ENCODE peak calls at places on chromosomes 12 and 14, in five cellular contexts. Z is dorsolateral prefrontal cortex, E is foreskin fibroblast, M is right cardiac atrium, X is astrocyte. O is an unnamed sample.

GRCh38 chr12:44780221-44780770 is 95.8 kb downstream of the NELL2 start:
- DNase-seq in Z (no peak), E (no peak), M (no peak), X (no peak), O (no peak)

GRCh38 chr12:42946776-42947435 is 357.4 kb upstream of the PRICKLE1 start:
- DNase-seq in Z (no peak), E (no peak), M (no peak), X (peak; percentile 29), O (no peak)

GRCh38 chr12:42790761-42791151 is 201.2 kb upstream of the PRICKLE1 start:
- DNase-seq in Z (no peak), E (peak; percentile 85), M (peak; percentile 17), X (peak; percentile 98), O (no peak)

GRCh38 chr14:96086032-96086431 is 46.9 kb downstream of the C14orf132 start:
- DNase-seq in Z (no peak), E (peak; percentile 91), M (no peak), X (peak; percentile 87), O (no peak)

GRCh38 chr12:79380402-79380801 is 310.4 kb downstream of the PAWR start:
- DNase-seq in Z (no peak), E (no peak), M (no peak), X (no peak), O (no peak)

GRCh38 chr12:16165506-16165905 is 112.0 kb downstream of the SLC15A5 start:
- DNase-seq in Z (no peak), E (peak; percentile 10), M (peak; percentile 51), X (peak; percentile 21), O (no peak)

GRCh38 chr12:109988903-109989302 is 7.3 kb downstream of the GIT2 start:
- DNase-seq in Z (no peak), E (no peak), M (no peak), X (no peak), O (no peak)

GRCh38 chr14:63727736-63728728 is at the start of gene SGPP1:
- DNase-seq in Z (peak; percentile 60), E (peak; percentile 84), M (peak; percentile 85), X (peak; percentile 43), O (peak; percentile 83)

GRCh38 chr12:54593135-54593534 is 4.7 kb upstream of the PPP1R1A start:
- DNase-seq in Z (no peak), E (peak; percentile 13), M (no peak), X (no peak), O (no peak)

GRCh38 chr12:75816892-75817291 is 214.7 kb downstream of the PHLDA1 start:
- DNase-seq in Z (no peak), E (peak; percentile 85), M (no peak), X (peak; percentile 61), O (no peak)

GRCh38 chr14:71742491-71742890 is 189.7 kb upstream of the RGS6 start:
- DNase-seq in Z (no peak), E (peak; percentile 90), M (no peak), X (no peak), O (no peak)

GRCh38 chr12:78099806-78100205 is 269.1 kb downstream of the NAV3 start:
- DNase-seq in Z (no peak), E (no peak), M (no peak), X (no peak), O (no peak)

GRCh38 chr12:664075-664778 is 982 bp upstream of the NINJ2 start:
- DNase-seq in Z (no peak), E (no peak), M (no peak), X (no peak), O (no peak)

GRCh38 chr12:91356405-91356804 is 173.8 kb upstream of the DCN start:
- DNase-seq in Z (no peak), E (no peak), M (no peak), X (no peak), O (no peak)

GRCh38 chr14:85536835-85537195 is 6.9 kb downstream of the FLRT2 start:
- DNase-seq in Z (no peak), E (no peak), M (no peak), X (no peak), O (no peak)

GRCh38 chr14:21023817-21024667 is 819 bp downstream of the NDRG2 start:
- DNase-seq in Z (no peak), E (no peak), M (no peak), X (no peak), O (peak; percentile 71)

GRCh38 chr12:30622509-30622908 is 73.2 kb downstream of the IPO8 start:
- DNase-seq in Z (no peak), E (peak; percentile 55), M (no peak), X (peak; percentile 61), O (no peak)

GRCh38 chr14:70708717-70709570 is 67.2 kb downstream of the TTC9 start:
- DNase-seq in Z (no peak), E (no peak), M (no peak), X (no peak), O (no peak)

GRCh38 chr12:630656-631632 is 32.3 kb downstream of the NINJ2 start:
- DNase-seq in Z (no peak), E (no peak), M (peak; percentile 70), X (no peak), O (no peak)

GRCh38 chr12:32753605-32754004 is 2.1 kb downstream of the YARS2 start:
- DNase-seq in Z (no peak), E (no peak), M (no peak), X (no peak), O (no peak)

GRCh38 chr12:100026241-100026640 is 41.5 kb upstream of the ANKS1B start:
- DNase-seq in Z (no peak), E (peak; percentile 13), M (no peak), X (no peak), O (no peak)

GRCh38 chr14:35355981-35356839 is 48.3 kb downstream of the NFKBIA start:
- DNase-seq in Z (no peak), E (no peak), M (no peak), X (peak; percentile 79), O (no peak)

GRCh38 chr12:113232787-113233585 is 11.7 kb downstream of the TPCN1 start:
- DNase-seq in Z (peak; percentile 55), E (no peak), M (peak; percentile 55), X (peak; percentile 75), O (no peak)

GRCh38 chr14:85313801-85314207 is 216.1 kb upstream of the FLRT2 start:
- DNase-seq in Z (no peak), E (no peak), M (no peak), X (peak; percentile 77), O (no peak)

GRCh38 chr12:562634-563033 is 100.6 kb downstream of the NINJ2 start:
- DNase-seq in Z (no peak), E (no peak), M (no peak), X (no peak), O (no peak)

GRCh38 chr12:6790496-6791150 is 1.3 kb downstream of the CD4 start:
- DNase-seq in Z (no peak), E (no peak), M (no peak), X (no peak), O (no peak)

GRCh38 chr14:68598621-68599447 is 194.0 kb downstream of the ZFP36L1 start:
- DNase-seq in Z (no peak), E (peak; percentile 88), M (peak; percentile 87), X (peak; percentile 95), O (no peak)

GRCh38 chr14:75906680-75907280 is 75.0 kb downstream of the TGFB3 start:
- DNase-seq in Z (no peak), E (peak; percentile 41), M (peak; percentile 37), X (peak; percentile 29), O (no peak)

GRCh38 chr14:95143813-95144620 is 13.3 kb downstream of the DICER1 start:
- DNase-seq in Z (no peak), E (no peak), M (no peak), X (no peak), O (no peak)

DNA sequence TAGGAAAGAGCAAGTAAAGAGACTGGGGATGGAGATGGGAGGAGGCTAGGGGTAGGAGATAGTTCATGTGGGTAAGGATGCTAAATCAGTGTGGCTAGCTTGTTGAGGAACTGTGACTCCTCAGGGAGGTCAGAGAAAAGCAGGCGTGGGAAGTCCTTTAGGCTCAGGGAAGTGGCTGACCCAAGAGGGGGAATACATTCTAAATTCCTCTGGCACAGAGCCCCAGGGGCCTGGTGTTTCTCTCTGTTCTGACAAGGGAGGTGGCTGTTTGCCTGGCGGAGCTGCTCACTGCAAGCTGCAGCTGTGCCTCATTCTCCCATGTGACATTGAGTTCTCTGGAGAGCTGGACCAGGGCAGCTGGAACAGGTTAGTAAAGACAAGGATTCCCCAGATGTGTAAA is 152.2 kb upstream of the SLC38A2 start:
- DNase-seq in Z (no peak), E (peak; percentile 91), M (peak; percentile 81), X (peak; percentile 69), O (peak; percentile 86)
- H3K4me3 ChIP-seq in Z (no peak overlapping the region), E (no peak overlapping the region), M (no peak overlapping the region), X (no peak overlapping the region), O (no peak overlapping the region)

GRCh38 chr12:25994252-25994651 is 35.8 kb downstream of the RASSF8 start:
- DNase-seq in Z (no peak), E (peak; percentile 92), M (no peak), X (peak; percentile 99), O (no peak)
- H3K4me3 ChIP-seq in Z (no peak overlapping the region), E (peak overlapping the region; percentile 11), M (no peak overlapping the region), X (no peak overlapping the region), O (no peak overlapping the region)

GRCh38 chr12:114668905-114669304 is 15.1 kb downstream of the TBX3 start:
- DNase-seq in Z (no peak), E (no peak), M (no peak), X (no peak), O (no peak)
- H3K4me3 ChIP-seq in Z (peak overlapping the region; percentile 47), E (peak overlapping the region; percentile 62), M (peak overlapping the region; percentile 64), X (no peak overlapping the region), O (peak overlapping the region; percentile 68)

DNA sequence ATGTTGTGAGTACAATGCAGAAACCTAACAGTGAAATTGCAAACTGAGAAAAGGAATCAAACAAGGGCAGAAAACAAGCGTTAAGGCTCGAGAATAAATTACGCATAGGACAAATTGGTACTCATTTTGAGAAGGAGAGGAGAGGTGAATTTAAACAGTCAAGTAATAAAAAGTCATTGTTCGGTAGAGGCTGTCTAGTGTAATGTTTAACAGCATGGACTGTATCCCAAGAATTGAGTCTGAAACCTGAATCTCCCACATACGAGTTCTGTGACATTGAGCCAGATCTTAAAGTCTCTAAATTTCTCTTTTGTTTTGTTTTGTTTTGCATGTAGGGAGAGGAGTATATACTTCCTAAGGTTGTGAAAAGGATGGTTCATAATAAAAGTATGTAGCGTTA is 216.5 kb upstream of the BTG1 start:
- DNase-seq in Z (no peak), E (no peak), M (no peak), X (no peak), O (no peak)
- H3K4me3 ChIP-seq in Z (no peak overlapping the region), E (no peak overlapping the region), M (no peak overlapping the region), X (no peak overlapping the region), O (no peak overlapping the region)

GRCh38 chr12:3752096-3752709 is 706 bp downstream of the CRACR2A start:
- DNase-seq in Z (no peak), E (no peak), M (peak; percentile 68), X (no peak), O (no peak)

GRCh38 chr12:3750616-3751015 is 2.3 kb downstream of the CRACR2A start:
- DNase-seq in Z (no peak), E (no peak), M (no peak), X (no peak), O (no peak)

GRCh38 chr12:3751151-3752095 is 1.5 kb downstream of the CRACR2A start:
- DNase-seq in Z (no peak), E (no peak), M (no peak), X (no peak), O (no peak)

GRCh38 chr12:3753549-3754284 is 808 bp upstream of the CRACR2A start:
- DNase-seq in Z (no peak), E (no peak), M (peak; percentile 50), X (no peak), O (no peak)

GRCh38 chr12:3752741-3753486 is at the start of gene CRACR2A:
- DNase-seq in Z (no peak), E (peak; percentile 48), M (peak; percentile 83), X (peak; percentile 35), O (no peak)
- H3K4me3 ChIP-seq in Z (peak within 1 kb of the TSS; percentile 64), E (peak within 1 kb of the TSS; percentile 31), M (peak within 1 kb of the TSS; percentile 33), X (peak within 1 kb of the TSS; percentile 55), O (peak within 1 kb of the TSS; percentile 77)

GRCh38 chr12:49825360-49825970 is 2.7 kb downstream of the NCKAP5L start:
- DNase-seq in Z (no peak), E (peak; percentile 68), M (no peak), X (peak; percentile 49), O (no peak)
- H3K4me3 ChIP-seq in Z (peak overlapping the region; percentile 87), E (no peak overlapping the region), M (peak overlapping the region; percentile 16), X (peak overlapping the region; percentile 22), O (peak overlapping the region; percentile 100)